ENCODE peak calls at places on chromosomes 5 and 9, in seven cellular contexts. B is stimulated activated CD4-positive, alpha-beta T cell treated with anti-CD3 and anti-CD28 coated beads, Interleukin-2, amount 100 ng/mL, for 48 hours; F is stimulated activated CD8-positive, alpha-beta memory T cell treated with anti-CD3 and anti-CD28 coated beads, Interleukin-15, amount 100 ng/mL, for 24 hours; E is A549; S is HT-29; L is heart right ventricle; P is T-cell. V is an unnamed sample.

GRCh38 chr5:127585661-127586060 is 63.2 kb upstream of the CTXN3 start:
- DNase-seq in L (no peak), S (no peak), E (no peak), F (no peak), B (no peak), P (no peak), V (no peak)

GRCh38 chr5:140631831-140632365 is 1.1 kb downstream of the CD14 start:
- DNase-seq in S (peak; percentile 65), L (no peak), P (peak; percentile 21), F (no peak), E (no peak), B (no peak), V (no peak)

GRCh38 chr9:127083133-127083532 is 39.3 kb downstream of the ANGPTL2 start:
- DNase-seq in B (no peak), F (no peak), E (no peak), L (no peak), P (no peak), S (no peak), V (no peak)

GRCh38 chr9:35790385-35791291 is 753 bp upstream of the NPR2 start:
- DNase-seq in F (no peak), P (peak; percentile 24), E (peak; percentile 65), L (peak; percentile 83), S (peak; percentile 74), B (peak; percentile 50), V (peak; percentile 77)

GRCh38 chr5:1754531-1755220 is 45.0 kb downstream of the MRPL36 start:
- DNase-seq in B (no peak), E (no peak), S (no peak), F (no peak), P (no peak), L (no peak), V (no peak)

GRCh38 chr9:3751125-3751758 is 225.4 kb upstream of the RFX3 start:
- DNase-seq in P (no peak), S (no peak), F (no peak), B (no peak), L (no peak), E (peak; percentile 47), V (no peak)

GRCh38 chr5:39459091-39459490 is 34.3 kb upstream of the DAB2 start:
- DNase-seq in F (no peak), E (peak; percentile 60), B (no peak), S (no peak), L (no peak), P (no peak), V (no peak)

GRCh38 chr5:59069438-59070079 is 486.7 kb downstream of the RAB3C start:
- DNase-seq in L (peak; percentile 37), S (peak; percentile 56), E (peak; percentile 96), P (no peak), F (no peak), B (no peak), V (no peak)

GRCh38 chr5:96963267-96963666 is 27.4 kb downstream of the LNPEP start:
- DNase-seq in S (no peak), E (no peak), L (peak; percentile 85), P (no peak), F (no peak), B (no peak), V (no peak)

GRCh38 chr5:93721045-93721444 is 20.4 kb downstream of the POU5F2 start:
- DNase-seq in B (no peak), L (no peak), F (no peak), S (no peak), P (no peak), E (no peak), V (no peak)

GRCh38 chr5:74042559-74043357 is 416.8 kb downstream of the ARHGEF28 start:
- DNase-seq in S (no peak), B (no peak), E (peak; percentile 50), P (no peak), L (no peak), F (no peak), V (no peak)

GRCh38 chr9:111868475-111868874 is 28.1 kb upstream of the UGCG start:
- DNase-seq in F (no peak), P (no peak), S (no peak), L (no peak), E (no peak), B (no peak), V (no peak)

GRCh38 chr5:95620870-95621838 is 1.3 kb downstream of the GPR150 start:
- DNase-seq in B (peak; percentile 22), P (peak; percentile 6), F (peak; percentile 22), L (no peak), S (no peak), E (peak; percentile 7), V (peak; percentile 62)

GRCh38 chr9:112487799-112488345 is 1.2 kb downstream of the KIAA1958 start:
- DNase-seq in F (no peak), S (peak; percentile 44), P (no peak), L (no peak), B (no peak), E (peak; percentile 12), V (no peak)

V was measured in Right ventricle myocardium inferior.